ENCODE peak calls at places on chromosomes 5 and 9, in five cellular contexts. Y, D, H, R and F are unnamed samples.

GRCh38 chr5:14588758-14589543 is 7.4 kb downstream of the OTULINL start:
- DNase-seq in Y (no peak), D (no peak), H (no peak), R (no peak), F (no peak)

GRCh38 chr9:90966475-90967150 is 165.0 kb downstream of the SYK start:
- DNase-seq in Y (no peak), D (peak), H (no peak), R (no peak), F (no peak)

GRCh38 chr9:22050924-22051323 is 41.8 kb upstream of the CDKN2B start:
- DNase-seq in Y (no peak), D (no peak), H (no peak), R (no peak), F (no peak)

GRCh38 chr9:31272456-31273295 is 1111.8 kb upstream of the ACO1 start:
- DNase-seq in Y (no peak), D (no peak), H (no peak), R (no peak), F (no peak)

GRCh38 chr9:93184439-93185221 is 691 bp downstream of the WNK2 start:
- DNase-seq in Y (no peak), D (no peak), H (peak), R (no peak), F (no peak)

GRCh38 chr5:14663734-14664269 is 716 bp upstream of the OTULIN start:
- DNase-seq in Y (no peak), D (no peak), H (peak), R (peak), F (no peak)

GRCh38 chr9:94672811-94673487 is 33.6 kb upstream of the FBP1 start:
- DNase-seq in Y (no peak), D (peak), H (no peak), R (no peak), F (no peak)

GRCh38 chr5:98455660-98456059 is 317.8 kb upstream of the RGMB start:
- DNase-seq in Y (no peak), D (peak), H (no peak), R (no peak), F (no peak)

GRCh38 chr5:81402180-81402930 is 8.4 kb upstream of the ACOT12 start:
- DNase-seq in Y (no peak), D (no peak), H (no peak), R (no peak), F (no peak)

GRCh38 chr5:176381423-176381822 is 7.0 kb downstream of the NOP16 start:
- DNase-seq in Y (peak), D (no peak), H (no peak), R (no peak), F (no peak)

GRCh38 chr5:72654231-72654630 is 147.0 kb upstream of the ZNF366 start:
- DNase-seq in Y (no peak), D (no peak), H (no peak), R (no peak), F (no peak)

GRCh38 chr5:180806351-180807011 is 3.9 kb upstream of the MGAT1 start:
- DNase-seq in Y (peak), D (no peak), H (no peak), R (no peak), F (no peak)

GRCh38 chr5:180804129-180804601 is 1.6 kb upstream of the MGAT1 start:
- DNase-seq in Y (peak), D (no peak), H (peak), R (no peak), F (no peak)

GRCh38 chr5:180801596-180802324 is 846 bp downstream of the MGAT1 start:
- DNase-seq in Y (peak), D (no peak), H (peak), R (no peak), F (no peak)

GRCh38 chr5:180802325-180803180 is at the start of gene MGAT1:
- DNase-seq in Y (peak), D (peak), H (peak), R (peak), F (peak)

GRCh38 chr5:180803181-180804128 is 849 bp upstream of the MGAT1 start:
- DNase-seq in Y (peak), D (no peak), H (peak), R (peak), F (no peak)
- TF ChIP-seq CTCF in Y (no peak), D (no peak), H (no peak), R (peak), F (no peak)

GRCh38 chr5:77211013-77211690 is 672 bp downstream of the PDE8B start:
- DNase-seq in Y (no peak), D (no peak), H (peak), R (peak), F (no peak)
- H3K4me3 ChIP-seq in Y (peak), D (peak), H (peak), R (peak), F (peak)

DNA sequence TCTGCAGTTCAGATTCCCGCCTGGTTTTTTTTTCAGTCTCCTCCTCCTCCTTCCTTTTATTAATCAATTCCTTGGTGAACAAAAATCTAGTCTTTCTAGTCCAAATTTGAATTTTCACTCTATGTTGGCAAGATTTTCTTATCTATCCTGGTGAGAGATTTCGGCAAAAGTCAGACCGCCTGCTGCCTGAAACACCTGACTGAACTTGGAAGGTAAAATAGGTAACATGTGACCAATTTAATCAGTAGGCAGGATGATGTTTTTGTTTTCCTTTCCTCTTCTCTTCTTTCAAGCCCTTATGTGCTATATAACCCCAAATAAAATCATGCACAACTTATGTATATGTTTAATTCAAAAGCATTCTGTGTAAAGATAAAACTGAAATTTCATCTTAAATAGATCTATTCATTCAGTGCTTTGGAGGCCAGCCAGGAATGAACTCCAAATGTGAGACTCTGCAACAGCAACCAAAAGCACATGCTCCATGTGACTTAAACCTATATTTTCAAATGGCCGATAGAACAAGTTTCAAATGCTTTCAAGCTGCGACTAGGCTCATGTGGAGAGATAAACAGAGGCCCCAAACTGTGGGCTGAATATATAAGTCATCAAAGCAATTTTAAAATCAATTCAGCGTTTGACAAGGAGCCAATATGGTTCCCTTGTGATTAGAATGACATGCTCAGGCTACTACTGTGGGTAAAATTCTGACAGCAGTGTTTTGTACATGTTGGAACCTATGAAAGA is 100.4 kb upstream of the SEMA6A start:
- DNase-seq in Y (no peak), D (no peak), H (no peak), R (no peak), F (no peak)
- H3K27ac ChIP-seq in Y (no peak), D (no peak), H (no peak), R (no peak), F (no peak)

GRCh38 chr5:95973793-95974325 is 12.2 kb upstream of the ELL2 start:
- DNase-seq in Y (no peak), D (peak), H (no peak), R (no peak), F (no peak)

GRCh38 chr5:95976606-95977005 is 15.0 kb upstream of the ELL2 start:
- DNase-seq in Y (no peak), D (no peak), H (no peak), R (no peak), F (no peak)

GRCh38 chr5:95972196-95972595 is 10.5 kb upstream of the ELL2 start:
- DNase-seq in Y (no peak), D (no peak), H (no peak), R (no peak), F (no peak)

GRCh38 chr5:95970359-95970704 is 8.7 kb upstream of the ELL2 start:
- DNase-seq in Y (no peak), D (no peak), H (no peak), R (no peak), F (no peak)

DNA sequence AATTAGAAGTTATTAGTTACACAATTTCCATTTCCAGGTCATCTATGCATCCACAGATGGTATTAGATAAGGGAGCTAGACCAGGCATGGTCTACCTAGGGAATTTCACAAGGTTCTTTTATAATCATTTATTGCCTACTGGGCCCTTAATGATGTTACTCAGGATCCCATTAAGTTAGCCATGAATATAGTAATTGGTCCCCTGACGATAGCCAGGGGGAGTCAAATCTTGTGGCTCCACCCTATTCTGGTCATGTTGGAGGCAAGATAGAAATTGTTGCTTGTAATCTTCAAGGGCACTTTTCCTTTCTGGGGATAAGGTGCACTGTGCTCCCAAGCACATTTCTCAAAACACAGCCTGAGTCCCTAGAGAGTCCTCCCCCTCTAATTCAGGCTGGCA is 14.1 kb upstream of the ELL2 start:
- DNase-seq in Y (no peak), D (no peak), H (no peak), R (no peak), F (no peak)
- TF ChIP-seq CTCF in Y (no peak), D (no peak), H (no peak), R (no peak), F (no peak)